ENCODE peak calls at places on chromosomes 11 and 22, in four cellular contexts. One of them, this sample, is unnamed.

GRCh38 chr11:3631331-3631730 is 10.5 kb downstream of the ART5 start:
- DNase-seq in SHP77: no peak
- DNase-seq in T-helper 9 cell: no peak
- DNase-seq in ELR: peak; percentile 28
- DNase-seq in this sample: no peak

GRCh38 chr11:2833938-2834892 is 51.4 kb downstream of the CDKN1C start:
- DNase-seq in SHP77: no peak
- DNase-seq in ELR: no peak
- DNase-seq in T-helper 9 cell: no peak
- DNase-seq in this sample: no peak

GRCh38 chr22:40472036-40472435 is 101.6 kb downstream of the SGSM3 start:
- DNase-seq in ELR: no peak
- DNase-seq in SHP77: no peak
- DNase-seq in T-helper 9 cell: no peak
- DNase-seq in this sample: no peak

GRCh38 chr11:59135648-59136461 is 6.8 kb upstream of the FAM111A start:
- DNase-seq in ELR: peak; percentile 81
- DNase-seq in T-helper 9 cell: peak; percentile 89
- DNase-seq in SHP77: peak; percentile 31
- DNase-seq in this sample: peak; percentile 77

GRCh38 chr22:37898441-37899181 is 7.5 kb upstream of the MICALL1 start:
- DNase-seq in ELR: no peak
- DNase-seq in SHP77: no peak
- DNase-seq in T-helper 9 cell: no peak
- DNase-seq in this sample: no peak

GRCh38 chr11:130945945-130946344 is 29.7 kb upstream of the SNX19 start:
- DNase-seq in T-helper 9 cell: no peak
- DNase-seq in SHP77: no peak
- DNase-seq in ELR: peak; percentile 68
- DNase-seq in this sample: peak; percentile 78

GRCh38 chr11:46003647-46004046 is 81.2 kb downstream of the LARGE2 start:
- DNase-seq in SHP77: no peak
- DNase-seq in ELR: no peak
- DNase-seq in T-helper 9 cell: no peak
- DNase-seq in this sample: peak; percentile 40

GRCh38 chr11:119107538-119108150 is 500 bp downstream of the C2CD2L start:
- DNase-seq in T-helper 9 cell: no peak
- DNase-seq in ELR: peak; percentile 22
- DNase-seq in SHP77: no peak
- DNase-seq in this sample: peak; percentile 15

GRCh38 chr22:33706100-33706499 is 214.2 kb downstream of the LARGE1 start:
- DNase-seq in SHP77: no peak
- DNase-seq in ELR: no peak
- DNase-seq in T-helper 9 cell: no peak
- DNase-seq in this sample: no peak

GRCh38 chr22:40597541-40598453 is 38.7 kb downstream of the MRTFA start:
- DNase-seq in ELR: peak; percentile 60
- DNase-seq in SHP77: no peak
- DNase-seq in T-helper 9 cell: no peak
- DNase-seq in this sample: peak; percentile 70

GRCh38 chr11:87181143-87181542 is 143.4 kb downstream of the TMEM135 start:
- DNase-seq in ELR: no peak
- DNase-seq in T-helper 9 cell: no peak
- DNase-seq in SHP77: no peak
- DNase-seq in this sample: no peak

GRCh38 chr11:10019906-10020682 is 273.9 kb downstream of the SBF2 start:
- DNase-seq in SHP77: no peak
- DNase-seq in ELR: no peak
- DNase-seq in T-helper 9 cell: no peak
- DNase-seq in this sample: no peak

This sample was measured in EH.